ENCODE peak calls at places on chromosomes 16 and 17, in ten cellular contexts. A is HL-60; T is stimulated activated CD4-positive, alpha-beta T cell treated with anti-CD3 and anti-CD28 coated beads, Interleukin-2, amount 100 ng/mL, for 24 hours; F is HTR-8/SVneo; B is NCI-H1694; Q is T-helper 22 cell; I is kidney glomerular epithelial cell; K is pancreas; Z is activated CD4-positive, alpha-beta T cell treated with anti-CD3 and anti-CD28 coated beads, Interleukin-2, amount 10 ng/mL, durations not matched to agents 7 days and 5 days; M is fibroblast of mammary gland. G is an unnamed sample.

GRCh38 chr17:73096866-73097265 is 4.4 kb upstream of the SLC39A11 start:
- DNase-seq in K (no peak), A (no peak), Z (no peak), F (no peak), I (no peak), M (peak), T (no peak), Q (no peak), B (no peak), G (no peak)

GRCh38 chr16:66006485-66006884 is 360.0 kb upstream of the CDH5 start:
- DNase-seq in M (no peak), Z (no peak), B (no peak), A (no peak), I (no peak), K (no peak), F (no peak), T (no peak), Q (no peak), G (no peak)

GRCh38 chr16:57627184-57627871 is 1.1 kb upstream of the ADGRG1 start:
- DNase-seq in Q (no peak), T (no peak), I (peak), F (peak), K (no peak), Z (no peak), A (no peak), B (no peak), M (peak), G (no peak)

GRCh38 chr17:73203788-73204479 is 11.1 kb downstream of the COG1 start:
- DNase-seq in M (no peak), F (no peak), A (no peak), Z (peak), K (no peak), T (no peak), Q (peak), B (no peak), I (no peak), G (no peak)

GRCh38 chr17:45246861-45247428 is 14.9 kb downstream of the SPATA32 start:
- DNase-seq in M (no peak), F (no peak), Q (no peak), T (no peak), I (no peak), A (no peak), Z (peak), B (peak), K (no peak), G (no peak)

GRCh38 chr16:50517450-50518252 is 30.5 kb upstream of the NKD1 start:
- DNase-seq in Z (no peak), F (no peak), A (no peak), I (no peak), B (no peak), T (no peak), K (no peak), Q (no peak), M (no peak), G (no peak)

GRCh38 chr17:67672592-67672991 is 45.1 kb upstream of the NOL11 start:
- DNase-seq in F (no peak), I (no peak), T (no peak), Q (no peak), M (no peak), A (no peak), B (no peak), Z (no peak), K (no peak), G (no peak)

GRCh38 chr16:291539-291938 is 8.6 kb downstream of the PDIA2 start:
- DNase-seq in Z (no peak), F (no peak), M (no peak), K (no peak), Q (no peak), B (no peak), T (no peak), A (no peak), I (no peak), G (no peak)

GRCh38 chr17:16091773-16092172 is 92.1 kb downstream of the TTC19 start:
- DNase-seq in I (no peak), M (no peak), T (no peak), K (no peak), A (no peak), B (no peak), Q (no peak), F (no peak), Z (no peak), G (no peak)

GRCh38 chr17:18319604-18320256 is 4.6 kb downstream of the SMCR8 start:
- DNase-seq in B (peak), T (no peak), I (peak), F (peak), M (peak), A (no peak), Q (no peak), Z (peak), K (no peak), G (peak)

GRCh38 chr16:29678691-29679267 is at the start of gene QPRT:
- DNase-seq in Z (no peak), I (no peak), B (no peak), T (no peak), F (peak), Q (no peak), M (peak), A (no peak), K (peak), G (no peak)

GRCh38 chr17:50176559-50177471 is 11.0 kb downstream of the SGCA start:
- DNase-seq in Z (no peak), Q (no peak), T (no peak), A (no peak), K (no peak), B (no peak), F (no peak), I (no peak), M (no peak), G (no peak)

GRCh38 chr16:11783319-11784047 is 13.6 kb downstream of the ZC3H7A start:
- DNase-seq in Q (peak), I (peak), M (no peak), F (no peak), B (no peak), T (peak), K (no peak), A (no peak), Z (peak), G (no peak)

GRCh38 chr17:70919241-70919640 is 749.9 kb downstream of the KCNJ2 start:
- DNase-seq in B (no peak), Z (no peak), A (no peak), K (no peak), T (no peak), I (no peak), M (no peak), F (no peak), Q (no peak), G (no peak)

GRCh38 chr16:56861092-56861610 is 3.9 kb upstream of the SLC12A3 start:
- DNase-seq in T (no peak), A (no peak), M (no peak), I (no peak), F (peak), K (no peak), Z (no peak), B (no peak), Q (no peak), G (no peak)

GRCh38 chr17:78272181-78272913 is 40.9 kb downstream of the TMEM235 start:
- DNase-seq in K (peak), B (no peak), F (peak), M (peak), Z (peak), I (peak), A (peak), T (peak), Q (peak), G (no peak)

GRCh38 chr16:88284101-88284500 is 98.7 kb upstream of the ZNF469 start:
- DNase-seq in F (no peak), M (no peak), I (no peak), K (no peak), T (no peak), A (no peak), B (no peak), Q (no peak), Z (no peak), G (no peak)

GRCh38 chr16:86298166-86299131 is 211.9 kb upstream of the FOXF1 start:
- DNase-seq in B (no peak), K (no peak), F (no peak), Q (no peak), M (peak), T (no peak), A (no peak), Z (no peak), I (no peak), G (no peak)

GRCh38 chr16:83045790-83046189 is 419.0 kb downstream of the CDH13 start:
- DNase-seq in F (no peak), K (no peak), B (no peak), T (no peak), Q (no peak), I (no peak), Z (no peak), A (no peak), M (no peak), G (no peak)

GRCh38 chr17:7015587-7016020 is 3.2 kb downstream of the RNASEK start:
- DNase-seq in T (no peak), I (no peak), Z (no peak), F (no peak), A (no peak), M (no peak), B (no peak), K (no peak), Q (no peak), G (no peak)

GRCh38 chr16:3171855-3172593 is 16.0 kb upstream of the OR1F1 start:
- DNase-seq in K (no peak), A (no peak), F (no peak), I (peak), Z (no peak), T (peak), Q (no peak), B (no peak), M (peak), G (no peak)

GRCh38 chr16:72372082-72372615 is 200.2 kb upstream of the PMFBP1 start:
- DNase-seq in B (no peak), T (no peak), I (peak), F (no peak), Z (no peak), Q (no peak), K (no peak), A (no peak), M (no peak), G (no peak)

GRCh38 chr16:11379420-11379819 is 34.2 kb downstream of the RMI2 start:
- DNase-seq in Z (no peak), A (no peak), B (no peak), Q (peak), I (no peak), M (peak), T (peak), K (no peak), F (no peak), G (no peak)

GRCh38 chr17:32954477-32954876 is 26.5 kb downstream of the TMEM98 start:
- DNase-seq in M (no peak), F (no peak), I (no peak), T (no peak), K (peak), Q (no peak), B (no peak), Z (no peak), A (no peak), G (no peak)

GRCh38 chr16:72311426-72311825 is 139.5 kb upstream of the PMFBP1 start:
- DNase-seq in B (no peak), A (no peak), K (no peak), T (no peak), Z (no peak), M (no peak), I (no peak), F (no peak), Q (no peak), G (no peak)

GRCh38 chr16:25501530-25502255 is 190.1 kb upstream of the HS3ST4 start:
- DNase-seq in M (no peak), K (no peak), B (no peak), A (no peak), Q (no peak), T (no peak), I (no peak), F (no peak), Z (no peak), G (no peak)

GRCh38 chr17:10226930-10227695 is 28.7 kb upstream of the GAS7 start:
- DNase-seq in K (peak), B (peak), I (no peak), Q (no peak), A (no peak), T (peak), M (peak), F (peak), Z (peak), G (no peak)

GRCh38 chr16:70430667-70431536 is 8.0 kb downstream of the ST3GAL2 start:
- DNase-seq in K (no peak), B (no peak), M (peak), Z (peak), T (peak), Q (peak), I (peak), F (no peak), A (peak), G (no peak)

GRCh38 chr17:40038882-40039513 is 15.2 kb downstream of the MED24 start:
- DNase-seq in M (peak), F (peak), A (no peak), Z (no peak), T (no peak), B (no peak), I (peak), Q (no peak), K (no peak), G (peak)